ENCODE peak calls at places on chromosomes 2 and 18, in four cellular contexts. Z is HepG2, P is SK-N-SH, D is K562. H is an unnamed sample.

GRCh38 chr2:37324536-37324785 is 172 bp downstream of the PRKD3 start:
- DNase-seq in D (peak), Z (peak), P (no peak), H (no peak)

GRCh38 chr2:188974184-188974583 is at the start of gene COL3A1:
- DNase-seq in Z (no peak), D (no peak), P (no peak), H (no peak)

GRCh38 chr2:74186038-74186437 is 7.4 kb upstream of the MOB1A start:
- DNase-seq in D (peak), P (no peak), Z (no peak), H (peak)

GRCh38 chr2:25116956-25117355 is 51.4 kb downstream of the POMC start:
- DNase-seq in Z (no peak), P (no peak), D (no peak), H (no peak)

GRCh38 chr2:217941886-217942728 is 60.7 kb downstream of the TNS1 start:
- DNase-seq in D (no peak), Z (no peak), P (no peak), H (no peak)

GRCh38 chr2:13193900-13194299 is 477.2 kb downstream of the TRIB2 start:
- DNase-seq in D (no peak), P (peak), Z (peak), H (peak)

GRCh38 chr2:223759569-223760430 is 77.6 kb downstream of the AP1S3 start:
- DNase-seq in Z (peak), D (no peak), P (no peak), H (no peak)

GRCh38 chr2:23699526-23699925 is 227.4 kb downstream of the ATAD2B start:
- DNase-seq in D (no peak), P (no peak), Z (no peak), H (no peak)

GRCh38 chr2:10301946-10302478 is 692 bp upstream of the HPCAL1 start:
- DNase-seq in P (no peak), Z (peak), D (peak), H (no peak)

GRCh38 chr2:26978061-26978596 is 7.7 kb downstream of the MAPRE3 start:
- DNase-seq in D (peak), P (peak), Z (no peak), H (no peak)

GRCh38 chr18:5304232-5304631 is 8.7 kb upstream of the ZBTB14 start:
- DNase-seq in Z (peak), P (no peak), D (no peak), H (no peak)

GRCh38 chr2:134268265-134268664 is 14.4 kb downstream of the MGAT5 start:
- DNase-seq in Z (no peak), P (no peak), D (no peak), H (no peak)

GRCh38 chr2:143246815-143247744 is 117.9 kb downstream of the ARHGAP15 start:
- DNase-seq in Z (no peak), P (no peak), D (no peak), H (no peak)

GRCh38 chr2:230898661-230899091 is 26.4 kb downstream of the GPR55 start:
- DNase-seq in Z (no peak), P (no peak), D (no peak), H (no peak)

GRCh38 chr2:207970138-207970824 is 55.0 kb downstream of the PLEKHM3 start:
- DNase-seq in D (no peak), Z (peak), P (no peak), H (no peak)

GRCh38 chr18:44733069-44733753 is 52.5 kb downstream of the SETBP1 start:
- DNase-seq in Z (no peak), P (no peak), D (no peak), H (no peak)

GRCh38 chr2:136136921-136137320 is 19.0 kb upstream of the CXCR4 start:
- DNase-seq in D (no peak), P (no peak), Z (no peak), H (no peak)

GRCh38 chr2:43343573-43344304 is 117.3 kb upstream of the ZFP36L2 start:
- DNase-seq in D (no peak), P (no peak), Z (no peak), H (no peak)

GRCh38 chr18:23200751-23201150 is 65.5 kb downstream of the CABLES1 start:
- DNase-seq in D (no peak), P (peak), Z (no peak), H (no peak)

GRCh38 chr2:85772019-85772745 is 18.4 kb downstream of the ATOH8 start:
- DNase-seq in D (no peak), P (peak), Z (peak), H (no peak)

GRCh38 chr2:238947920-238948710 is 100.2 kb downstream of the TWIST2 start:
- DNase-seq in D (no peak), P (no peak), Z (peak), H (no peak)

GRCh38 chr2:207251022-207251421 is 85.3 kb upstream of the KLF7 start:
- DNase-seq in D (no peak), Z (no peak), P (no peak), H (no peak)

GRCh38 chr2:8094571-8094970 is 587.3 kb upstream of the ID2 start:
- DNase-seq in Z (no peak), P (no peak), D (no peak), H (no peak)

GRCh38 chr2:236180831-236181453 is 12.8 kb upstream of the GBX2 start:
- DNase-seq in P (peak), D (peak), Z (peak), H (no peak)

GRCh38 chr2:54763636-54764291 is 40.3 kb downstream of the EML6 start:
- DNase-seq in D (no peak), P (no peak), Z (no peak), H (no peak)

GRCh38 chr2:62672601-62673000 is 32.9 kb upstream of the EHBP1 start:
- DNase-seq in D (no peak), P (no peak), Z (peak), H (no peak)

GRCh38 chr2:119760876-119761275 is 1.2 kb downstream of the PTPN4 start:
- DNase-seq in Z (peak), P (no peak), D (peak), H (no peak)

GRCh38 chr2:20179179-20179754 is 45.7 kb downstream of the SDC1 start:
- DNase-seq in Z (no peak), P (peak), D (no peak), H (no peak)

GRCh38 chr2:20179755-20180594 is 45.0 kb downstream of the SDC1 start:
- DNase-seq in D (peak), Z (peak), P (peak), H (no peak)

GRCh38 chr2:20176760-20177159 is 48.2 kb downstream of the SDC1 start:
- DNase-seq in Z (no peak), P (no peak), D (no peak), H (no peak)

GRCh38 chr2:20177556-20178403 is 47.1 kb downstream of the SDC1 start:
- DNase-seq in D (no peak), P (peak), Z (no peak), H (no peak)

DNA sequence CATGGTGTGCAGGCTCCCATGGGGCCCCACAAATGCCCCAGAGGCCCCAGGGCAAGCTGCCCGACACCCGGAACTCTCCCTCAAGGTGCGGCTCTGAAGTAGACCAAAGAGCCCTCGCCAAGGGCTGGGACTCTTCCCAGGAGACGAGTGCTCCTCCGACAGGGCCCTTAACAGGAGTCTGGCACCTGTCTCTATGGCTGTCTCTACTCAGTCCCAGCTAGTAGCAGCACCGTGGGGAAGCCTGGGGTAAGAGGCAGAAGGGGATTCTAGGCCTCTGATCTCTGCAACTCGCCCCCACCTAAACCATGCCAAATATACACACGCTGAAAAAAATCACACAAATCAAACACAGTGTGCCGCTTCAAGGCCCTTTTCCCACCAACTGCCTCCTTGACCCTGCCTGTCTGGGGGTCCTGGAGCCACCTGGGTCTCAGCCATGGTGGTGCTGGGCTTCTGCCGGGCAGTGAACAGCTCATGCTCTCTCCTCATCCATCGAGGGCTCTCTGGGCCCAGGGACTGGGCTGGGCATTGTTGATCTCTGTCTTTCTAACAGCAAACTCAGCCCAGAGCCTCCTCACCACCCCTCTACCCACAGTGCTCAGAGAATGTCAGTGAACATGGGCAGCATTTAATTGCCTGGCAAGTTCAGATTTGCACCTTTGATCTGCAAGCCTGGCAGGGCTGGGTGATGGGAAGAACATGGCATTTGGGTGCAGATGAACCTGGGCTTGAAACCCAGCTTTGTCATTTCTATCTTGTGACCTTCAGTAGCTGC is 46.3 kb downstream of the SDC1 start:
- DNase-seq in Z (no peak), D (no peak), P (peak), H (no peak)
- TF ChIP-seq MXI1 in Z (no peak), D (no peak), P (no peak), H (no peak)

DNA sequence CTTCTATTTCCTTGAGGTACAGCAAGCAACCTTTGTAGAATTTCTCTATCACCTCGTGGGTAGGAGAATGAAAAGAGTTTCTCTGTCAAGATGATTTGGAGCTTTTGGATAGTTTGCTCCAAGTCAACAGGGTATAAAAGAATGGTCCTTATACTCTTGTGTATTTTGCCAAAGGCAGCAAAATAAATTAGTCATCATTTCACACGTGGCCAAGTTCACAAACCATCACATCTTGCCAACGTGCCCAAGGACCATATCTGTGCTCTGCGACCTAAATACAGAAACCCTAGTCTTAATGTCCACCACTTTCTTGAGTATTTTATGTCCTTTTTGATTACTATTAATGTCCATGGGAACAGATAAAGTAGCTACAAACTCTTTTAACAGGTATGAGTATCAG is 262.9 kb downstream of the AFF3 start:
- DNase-seq in P (no peak), Z (no peak), D (no peak), H (no peak)
- TF ChIP-seq ZBTB33 in P (no peak), Z (no peak), D (no peak), H (no peak)

GRCh38 chr2:137952586-137953129 is 11.6 kb upstream of the HNMT start:
- DNase-seq in P (no peak), D (no peak), Z (no peak), H (peak)
- TF ChIP-seq MXI1 in P (no peak), D (peak), Z (no peak), H (no peak)

GRCh38 chr2:168085801-168086361 is 161.5 kb downstream of the STK39 start:
- DNase-seq in D (no peak), P (peak), Z (no peak), H (no peak)
- TF ChIP-seq ZBTB33 in D (no peak), P (no peak), Z (no peak), H (no peak)

DNA sequence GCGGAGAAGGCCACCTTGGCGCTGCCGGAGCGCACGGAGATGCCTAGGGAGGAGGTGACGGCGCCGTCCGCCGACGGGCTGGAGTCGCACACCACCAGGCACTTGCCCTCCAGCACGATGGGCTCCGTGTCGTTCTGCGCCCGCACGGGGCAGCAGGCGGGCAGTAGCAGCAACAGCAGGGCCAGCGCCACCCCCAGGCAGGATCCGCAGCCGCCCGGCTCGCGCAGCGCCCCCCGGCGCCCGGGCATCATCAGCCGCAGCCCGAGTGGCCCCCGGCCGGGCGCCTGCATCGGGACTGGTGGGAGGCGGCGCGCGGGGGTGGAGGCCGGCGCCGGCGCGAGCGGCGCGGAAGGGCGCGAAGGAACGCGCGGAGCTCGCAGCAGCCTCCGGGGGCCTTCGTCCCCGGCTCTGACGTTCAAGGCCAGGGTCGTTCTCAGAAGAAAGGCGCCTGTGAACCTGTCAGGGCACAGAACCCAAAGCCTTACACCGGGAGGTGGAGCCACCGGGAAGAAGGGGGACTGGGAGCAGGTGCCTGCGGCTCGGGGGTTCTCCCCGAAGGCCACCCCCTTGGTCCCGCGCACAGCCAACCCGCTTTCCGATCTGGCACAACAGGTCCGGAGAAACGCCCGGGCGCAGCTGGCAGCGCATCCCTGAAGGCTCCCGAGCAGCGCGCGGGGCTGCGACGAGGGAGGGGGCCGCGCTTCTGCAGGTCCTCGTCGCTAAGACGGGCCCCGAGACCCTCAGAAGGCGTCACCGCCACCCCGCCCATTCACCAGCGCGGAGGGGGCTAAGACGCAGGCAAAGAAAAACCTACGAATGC is 2.1 kb downstream of the CBLN2 start:
- DNase-seq in P (peak), D (no peak), Z (no peak), H (no peak)
- TF ChIP-seq MXI1 in P (no peak), D (no peak), Z (no peak), H (no peak)

GRCh38 chr2:72848436-72848835 is 22.6 kb upstream of the EXOC6B start:
- DNase-seq in D (no peak), P (no peak), Z (no peak), H (no peak)
- TF ChIP-seq ZBTB33 in D (no peak), P (no peak), Z (no peak), H (no peak)

GRCh38 chr2:67338601-67339233 is 58.4 kb upstream of the ETAA1 start:
- DNase-seq in Z (no peak), P (no peak), D (no peak), H (no peak)

GRCh38 chr2:67341336-67341735 is 55.8 kb upstream of the ETAA1 start:
- DNase-seq in Z (no peak), P (no peak), D (no peak), H (no peak)

GRCh38 chr2:67341012-67341318 is 56.2 kb upstream of the ETAA1 start:
- DNase-seq in D (no peak), Z (no peak), P (no peak), H (no peak)

GRCh38 chr2:67339234-67339885 is 57.8 kb upstream of the ETAA1 start:
- DNase-seq in Z (no peak), P (no peak), D (no peak), H (no peak)

GRCh38 chr2:67340118-67341011 is 56.8 kb upstream of the ETAA1 start:
- DNase-seq in D (no peak), Z (no peak), P (no peak), H (no peak)
- TF ChIP-seq MXI1 in D (no peak), Z (no peak), P (no peak), H (no peak)

DNA sequence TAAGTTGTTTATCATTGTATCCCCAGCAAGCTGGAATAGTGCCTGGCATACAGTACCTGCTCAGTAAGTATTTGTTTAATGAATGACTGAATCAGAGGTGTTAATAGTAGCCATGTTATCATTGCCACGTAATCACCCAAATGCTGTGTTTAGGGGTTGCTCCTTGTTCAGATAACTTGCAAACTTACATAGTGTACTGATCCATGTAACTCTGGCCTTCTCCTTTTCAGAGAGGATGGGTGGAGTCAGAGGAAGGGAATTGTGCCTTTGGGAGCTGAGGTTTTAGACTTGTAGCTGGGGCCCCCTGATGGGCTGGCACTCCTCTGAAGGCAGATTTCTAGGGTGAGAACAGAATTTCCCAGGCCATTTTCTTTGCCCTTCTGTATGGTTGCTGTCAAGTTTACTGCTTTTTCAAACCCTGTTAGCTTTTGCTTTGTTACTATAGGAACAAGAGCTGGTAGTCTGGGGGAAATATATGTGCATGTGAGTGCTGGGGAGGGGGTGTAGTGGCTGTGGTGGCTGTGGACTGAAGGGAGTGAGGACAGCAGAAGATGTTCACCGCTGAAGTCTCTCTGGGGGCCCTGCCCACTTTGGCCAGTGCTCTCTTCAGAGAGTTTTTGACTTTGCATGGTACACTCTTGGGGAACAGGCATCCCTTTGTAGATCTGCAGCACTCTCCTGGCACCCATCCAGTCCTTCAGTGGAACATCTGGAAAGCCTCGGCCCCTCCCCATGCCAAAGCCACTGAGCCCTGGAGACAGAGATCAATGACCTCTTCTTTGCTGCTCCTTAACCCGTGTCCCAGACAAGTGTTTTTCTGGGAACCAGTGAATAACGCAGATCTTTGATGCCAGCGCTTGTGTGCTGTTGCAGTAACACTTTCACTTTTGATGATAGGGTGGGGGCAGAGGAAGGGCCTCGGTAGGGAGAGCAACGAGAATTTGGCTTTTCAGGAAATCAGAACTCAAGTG is 208.9 kb downstream of the PRKCE start:
- DNase-seq in P (peak), D (no peak), Z (peak), H (no peak)
- TF ChIP-seq ZBTB33 in P (no peak), D (no peak), Z (no peak), H (no peak)

H was measured in GM12878.